ENCODE peak calls at places on chromosomes 6 and 20, in seven cellular contexts. One of them, this sample, is unnamed.

GRCh38 chr20:48808382-48809034 is 19.3 kb downstream of the PREX1 start:
- DNase-seq in RWPE1: no peak
- DNase-seq in tibial artery: no peak
- DNase-seq in GM10248: no peak
- DNase-seq in HFFc6: no peak
- DNase-seq in WTC11: no peak
- DNase-seq in AG09319: no peak
- DNase-seq in this sample: no peak

GRCh38 chr6:119739776-119740175 is 390.2 kb upstream of the MAN1A1 start:
- DNase-seq in RWPE1: no peak
- DNase-seq in tibial artery: no peak
- DNase-seq in GM10248: no peak
- DNase-seq in HFFc6: no peak
- DNase-seq in WTC11: no peak
- DNase-seq in AG09319: no peak
- DNase-seq in this sample: no peak

GRCh38 chr20:830011-830521 is 3.4 kb upstream of the FAM110A start:
- DNase-seq in RWPE1: no peak
- DNase-seq in tibial artery: no peak
- DNase-seq in GM10248: no peak
- DNase-seq in HFFc6: peak
- DNase-seq in WTC11: no peak
- DNase-seq in AG09319: peak
- DNase-seq in this sample: no peak

GRCh38 chr6:129890164-129890563 is 29.0 kb upstream of the TMEM244 start:
- DNase-seq in RWPE1: peak
- DNase-seq in tibial artery: no peak
- DNase-seq in GM10248: no peak
- DNase-seq in HFFc6: peak
- DNase-seq in WTC11: no peak
- DNase-seq in AG09319: no peak
- DNase-seq in this sample: no peak

GRCh38 chr6:131660195-131660594 is 23.1 kb downstream of the ENPP3 start:
- DNase-seq in RWPE1: no peak
- DNase-seq in tibial artery: no peak
- DNase-seq in GM10248: no peak
- DNase-seq in HFFc6: peak
- DNase-seq in WTC11: no peak
- DNase-seq in AG09319: no peak
- DNase-seq in this sample: no peak

GRCh38 chr6:40710626-40711354 is 123.6 kb upstream of the LRFN2 start:
- DNase-seq in RWPE1: no peak
- DNase-seq in tibial artery: no peak
- DNase-seq in GM10248: no peak
- DNase-seq in HFFc6: no peak
- DNase-seq in WTC11: no peak
- DNase-seq in AG09319: no peak
- DNase-seq in this sample: no peak

GRCh38 chr6:34414999-34415858 is 10.6 kb downstream of the RPS10 start:
- DNase-seq in RWPE1: peak
- DNase-seq in tibial artery: peak
- DNase-seq in GM10248: peak
- DNase-seq in HFFc6: peak
- DNase-seq in WTC11: no peak
- DNase-seq in AG09319: peak
- DNase-seq in this sample: no peak

GRCh38 chr6:161637658-161638057 is 363.8 kb upstream of the AGPAT4 start:
- DNase-seq in RWPE1: no peak
- DNase-seq in tibial artery: no peak
- DNase-seq in GM10248: no peak
- DNase-seq in HFFc6: no peak
- DNase-seq in WTC11: no peak
- DNase-seq in AG09319: no peak
- DNase-seq in this sample: no peak

GRCh38 chr20:13990465-13990864 is at the start of gene SEL1L2:
- DNase-seq in RWPE1: no peak
- DNase-seq in tibial artery: no peak
- DNase-seq in GM10248: no peak
- DNase-seq in HFFc6: no peak
- DNase-seq in WTC11: peak
- DNase-seq in AG09319: no peak
- DNase-seq in this sample: peak

GRCh38 chr6:148973809-148974208 is 227.0 kb downstream of the UST start:
- DNase-seq in RWPE1: no peak
- DNase-seq in tibial artery: no peak
- DNase-seq in GM10248: no peak
- DNase-seq in HFFc6: peak
- DNase-seq in WTC11: no peak
- DNase-seq in AG09319: no peak
- DNase-seq in this sample: no peak

GRCh38 chr6:15249371-15250019 is 3.6 kb downstream of the JARID2 start:
- DNase-seq in RWPE1: no peak
- DNase-seq in tibial artery: no peak
- DNase-seq in GM10248: no peak
- DNase-seq in HFFc6: no peak
- DNase-seq in WTC11: no peak
- DNase-seq in AG09319: no peak
- DNase-seq in this sample: no peak

GRCh38 chr20:2140561-2140960 is 38.9 kb downstream of the STK35 start:
- DNase-seq in RWPE1: no peak
- DNase-seq in tibial artery: peak
- DNase-seq in GM10248: no peak
- DNase-seq in HFFc6: peak
- DNase-seq in WTC11: no peak
- DNase-seq in AG09319: no peak
- DNase-seq in this sample: no peak

GRCh38 chr6:28695671-28696537 is 170.2 kb downstream of the GPX5 start:
- DNase-seq in RWPE1: no peak
- DNase-seq in tibial artery: no peak
- DNase-seq in GM10248: no peak
- DNase-seq in HFFc6: peak
- DNase-seq in WTC11: no peak
- DNase-seq in AG09319: no peak
- DNase-seq in this sample: no peak

GRCh38 chr6:144064402-144064830 is 31.0 kb downstream of the SF3B5 start:
- DNase-seq in RWPE1: no peak
- DNase-seq in tibial artery: peak
- DNase-seq in GM10248: peak
- DNase-seq in HFFc6: no peak
- DNase-seq in WTC11: peak
- DNase-seq in AG09319: no peak
- DNase-seq in this sample: peak

GRCh38 chr6:16711551-16712249 is 49.6 kb downstream of the ATXN1 start:
- DNase-seq in RWPE1: no peak
- DNase-seq in tibial artery: no peak
- DNase-seq in GM10248: no peak
- DNase-seq in HFFc6: no peak
- DNase-seq in WTC11: no peak
- DNase-seq in AG09319: no peak
- DNase-seq in this sample: no peak

GRCh38 chr20:37921341-37921929 is 18.5 kb downstream of the VSTM2L start:
- DNase-seq in RWPE1: no peak
- DNase-seq in tibial artery: no peak
- DNase-seq in GM10248: peak
- DNase-seq in HFFc6: no peak
- DNase-seq in WTC11: no peak
- DNase-seq in AG09319: no peak
- DNase-seq in this sample: no peak

GRCh38 chr20:35661908-35662307 is 2.8 kb downstream of the CPNE1 start:
- DNase-seq in RWPE1: no peak
- DNase-seq in tibial artery: no peak
- DNase-seq in GM10248: no peak
- DNase-seq in HFFc6: no peak
- DNase-seq in WTC11: no peak
- DNase-seq in AG09319: no peak
- DNase-seq in this sample: no peak

GRCh38 chr6:141354191-141354950 is 778.4 kb upstream of the GJE1 start:
- DNase-seq in RWPE1: no peak
- DNase-seq in tibial artery: no peak
- DNase-seq in GM10248: no peak
- DNase-seq in HFFc6: no peak
- DNase-seq in WTC11: peak
- DNase-seq in AG09319: no peak
- DNase-seq in this sample: no peak

GRCh38 chr6:21874372-21874771 is 280.8 kb downstream of the SOX4 start:
- DNase-seq in RWPE1: no peak
- DNase-seq in tibial artery: no peak
- DNase-seq in GM10248: no peak
- DNase-seq in HFFc6: no peak
- DNase-seq in WTC11: no peak
- DNase-seq in AG09319: no peak
- DNase-seq in this sample: no peak

GRCh38 chr6:130467146-130467545 is 101.3 kb downstream of the TMEM200A start:
- DNase-seq in RWPE1: no peak
- DNase-seq in tibial artery: no peak
- DNase-seq in GM10248: no peak
- DNase-seq in HFFc6: no peak
- DNase-seq in WTC11: no peak
- DNase-seq in AG09319: no peak
- DNase-seq in this sample: no peak

GRCh38 chr20:19003759-19004336 is 190.3 kb downstream of the SCP2D1 start:
- DNase-seq in RWPE1: peak
- DNase-seq in tibial artery: no peak
- DNase-seq in GM10248: no peak
- DNase-seq in HFFc6: no peak
- DNase-seq in WTC11: no peak
- DNase-seq in AG09319: no peak
- DNase-seq in this sample: no peak

GRCh38 chr20:62740286-62741141 is 31.9 kb downstream of the NTSR1 start:
- DNase-seq in RWPE1: peak
- DNase-seq in tibial artery: no peak
- DNase-seq in GM10248: peak
- DNase-seq in HFFc6: peak
- DNase-seq in WTC11: peak
- DNase-seq in AG09319: peak
- DNase-seq in this sample: no peak

GRCh38 chr6:15479761-15480160 is 183.1 kb downstream of the DTNBP1 start:
- DNase-seq in RWPE1: peak
- DNase-seq in tibial artery: no peak
- DNase-seq in GM10248: no peak
- DNase-seq in HFFc6: no peak
- DNase-seq in WTC11: no peak
- DNase-seq in AG09319: no peak
- DNase-seq in this sample: no peak

GRCh38 chr6:137697267-137697938 is 169.7 kb upstream of the TNFAIP3 start:
- DNase-seq in RWPE1: no peak
- DNase-seq in tibial artery: no peak
- DNase-seq in GM10248: no peak
- DNase-seq in HFFc6: peak
- DNase-seq in WTC11: peak
- DNase-seq in AG09319: no peak
- DNase-seq in this sample: no peak

GRCh38 chr6:147103641-147104040 is 100.6 kb upstream of the STXBP5 start:
- DNase-seq in RWPE1: no peak
- DNase-seq in tibial artery: no peak
- DNase-seq in GM10248: no peak
- DNase-seq in HFFc6: no peak
- DNase-seq in WTC11: no peak
- DNase-seq in AG09319: no peak
- DNase-seq in this sample: no peak

GRCh38 chr6:160960839-160961238 is 30.7 kb upstream of the MAP3K4 start:
- DNase-seq in RWPE1: no peak
- DNase-seq in tibial artery: no peak
- DNase-seq in GM10248: no peak
- DNase-seq in HFFc6: no peak
- DNase-seq in WTC11: no peak
- DNase-seq in AG09319: no peak
- DNase-seq in this sample: no peak

GRCh38 chr6:6365242-6365641 is 44.8 kb upstream of the F13A1 start:
- DNase-seq in RWPE1: no peak
- DNase-seq in tibial artery: no peak
- DNase-seq in GM10248: no peak
- DNase-seq in HFFc6: no peak
- DNase-seq in WTC11: no peak
- DNase-seq in AG09319: no peak
- DNase-seq in this sample: no peak
- TF ChIP-seq CTCF in RWPE1: no peak
- TF ChIP-seq CTCF in tibial artery: no peak
- TF ChIP-seq CTCF in GM10248: no peak
- TF ChIP-seq CTCF in HFFc6: no peak
- TF ChIP-seq CTCF in WTC11: no peak
- TF ChIP-seq CTCF in AG09319: no peak
- TF ChIP-seq CTCF in this sample: no peak

GRCh38 chr6:18264338-18265098 is at the start of gene DEK:
- DNase-seq in RWPE1: peak
- DNase-seq in tibial artery: peak
- DNase-seq in GM10248: peak
- DNase-seq in HFFc6: peak
- DNase-seq in WTC11: peak
- DNase-seq in AG09319: peak
- DNase-seq in this sample: peak
- TF ChIP-seq CTCF in RWPE1: peak
- TF ChIP-seq CTCF in tibial artery: peak
- TF ChIP-seq CTCF in GM10248: peak
- TF ChIP-seq CTCF in HFFc6: peak
- TF ChIP-seq CTCF in WTC11: no peak
- TF ChIP-seq CTCF in AG09319: peak
- TF ChIP-seq CTCF in this sample: peak

GRCh38 chr20:34368547-34368946 is 5.5 kb downstream of the ITCH start:
- DNase-seq in RWPE1: no peak
- DNase-seq in tibial artery: no peak
- DNase-seq in GM10248: no peak
- DNase-seq in HFFc6: no peak
- DNase-seq in WTC11: no peak
- DNase-seq in AG09319: no peak
- DNase-seq in this sample: no peak
- TF ChIP-seq CTCF in RWPE1: no peak
- TF ChIP-seq CTCF in tibial artery: no peak
- TF ChIP-seq CTCF in GM10248: no peak
- TF ChIP-seq CTCF in HFFc6: peak
- TF ChIP-seq CTCF in WTC11: no peak
- TF ChIP-seq CTCF in AG09319: no peak
- TF ChIP-seq CTCF in this sample: no peak

GRCh38 chr20:41087325-41087685 is 50.0 kb upstream of the PLCG1 start:
- DNase-seq in RWPE1: peak
- DNase-seq in tibial artery: no peak
- DNase-seq in GM10248: no peak
- DNase-seq in HFFc6: no peak
- DNase-seq in WTC11: no peak
- DNase-seq in AG09319: no peak
- DNase-seq in this sample: no peak

GRCh38 chr20:41086402-41087324 is 50.7 kb upstream of the PLCG1 start:
- DNase-seq in RWPE1: no peak
- DNase-seq in tibial artery: no peak
- DNase-seq in GM10248: no peak
- DNase-seq in HFFc6: no peak
- DNase-seq in WTC11: no peak
- DNase-seq in AG09319: no peak
- DNase-seq in this sample: no peak

GRCh38 chr20:41091926-41092325 is 45.4 kb upstream of the PLCG1 start:
- DNase-seq in RWPE1: no peak
- DNase-seq in tibial artery: no peak
- DNase-seq in GM10248: no peak
- DNase-seq in HFFc6: no peak
- DNase-seq in WTC11: no peak
- DNase-seq in AG09319: no peak
- DNase-seq in this sample: no peak

GRCh38 chr20:41087777-41088176 is 49.6 kb upstream of the PLCG1 start:
- DNase-seq in RWPE1: no peak
- DNase-seq in tibial artery: no peak
- DNase-seq in GM10248: no peak
- DNase-seq in HFFc6: no peak
- DNase-seq in WTC11: no peak
- DNase-seq in AG09319: no peak
- DNase-seq in this sample: no peak

GRCh38 chr20:41089555-41089954 is 47.8 kb upstream of the PLCG1 start:
- DNase-seq in RWPE1: no peak
- DNase-seq in tibial artery: no peak
- DNase-seq in GM10248: no peak
- DNase-seq in HFFc6: no peak
- DNase-seq in WTC11: no peak
- DNase-seq in AG09319: no peak
- DNase-seq in this sample: no peak
- TF ChIP-seq CTCF in RWPE1: no peak
- TF ChIP-seq CTCF in tibial artery: no peak
- TF ChIP-seq CTCF in GM10248: no peak
- TF ChIP-seq CTCF in HFFc6: peak
- TF ChIP-seq CTCF in WTC11: no peak
- TF ChIP-seq CTCF in AG09319: no peak
- TF ChIP-seq CTCF in this sample: no peak

This sample was measured in neural crest cell.